ENCODE peak calls at places on chromosomes 11 and 22, in four cellular contexts. R is H1, X is glutamatergic neuron, A is endothelial cell. L is an unnamed sample.

GRCh38 chr22:48639896-48640732 is 1187.6 kb downstream of the BRD1 start:
- DNase-seq in R (no peak), X (no peak), A (no peak), L (no peak)

GRCh38 chr11:82906236-82906635 is 4.7 kb downstream of the DDIAS start:
- DNase-seq in X (no peak), A (no peak), R (no peak), L (no peak)

GRCh38 chr11:39209966-39210365 is 2249.5 kb downstream of the LRRC4C start:
- DNase-seq in A (no peak), X (no peak), R (no peak), L (no peak)

GRCh38 chr22:41596776-41597634 is 7.4 kb upstream of the PMM1 start:
- DNase-seq in R (peak), A (peak), X (peak), L (peak)

GRCh38 chr11:7622731-7623130 is 50.6 kb downstream of the CYB5R2 start:
- DNase-seq in R (no peak), X (no peak), A (no peak), L (no peak)

GRCh38 chr11:106379712-106380111 is 302.2 kb downstream of the AASDHPPT start:
- DNase-seq in R (no peak), X (no peak), A (no peak), L (no peak)

GRCh38 chr11:67280791-67281551 is 8.1 kb upstream of the ANKRD13D start:
- DNase-seq in A (no peak), X (peak), R (no peak), L (no peak)

GRCh38 chr11:70834277-70834940 is 418.0 kb downstream of the SHANK2 start:
- DNase-seq in R (no peak), X (no peak), A (no peak), L (no peak)

GRCh38 chr11:13721760-13722159 is 53.3 kb downstream of the FAR1 start:
- DNase-seq in X (no peak), A (no peak), R (no peak), L (no peak)

GRCh38 chr11:45475135-45475534 is 189.0 kb upstream of the SYT13 start:
- DNase-seq in A (no peak), X (no peak), R (no peak), L (no peak)

GRCh38 chr11:92834296-92835020 is 135.0 kb upstream of the MTNR1B start:
- DNase-seq in R (no peak), X (no peak), A (no peak), L (no peak)

GRCh38 chr11:19244621-19245020 is 3.9 kb upstream of the E2F8 start:
- DNase-seq in A (no peak), R (no peak), X (no peak), L (no peak)

GRCh38 chr11:117019871-117020270 is 78.4 kb downstream of the SIK3 start:
- DNase-seq in X (no peak), R (no peak), A (no peak), L (no peak)

GRCh38 chr22:43628253-43628649 is 183.9 kb downstream of the EFCAB6 start:
- DNase-seq in A (no peak), X (no peak), R (no peak), L (no peak)

GRCh38 chr11:13104619-13105236 is 95.6 kb downstream of the RASSF10 start:
- DNase-seq in X (no peak), R (no peak), A (no peak), L (no peak)

GRCh38 chr11:61581931-61582330 is 1.1 kb upstream of the SYT7 start:
- DNase-seq in X (no peak), A (no peak), R (no peak), L (no peak)

GRCh38 chr11:61580292-61580888 is 486 bp downstream of the SYT7 start:
- DNase-seq in R (no peak), A (peak), X (no peak), L (no peak)

GRCh38 chr11:61579398-61580291 is 1.2 kb downstream of the SYT7 start:
- DNase-seq in R (no peak), X (no peak), A (no peak), L (no peak)

GRCh38 chr11:61578819-61579218 is 2.1 kb downstream of the SYT7 start:
- DNase-seq in R (no peak), X (no peak), A (no peak), L (no peak)

DNA sequence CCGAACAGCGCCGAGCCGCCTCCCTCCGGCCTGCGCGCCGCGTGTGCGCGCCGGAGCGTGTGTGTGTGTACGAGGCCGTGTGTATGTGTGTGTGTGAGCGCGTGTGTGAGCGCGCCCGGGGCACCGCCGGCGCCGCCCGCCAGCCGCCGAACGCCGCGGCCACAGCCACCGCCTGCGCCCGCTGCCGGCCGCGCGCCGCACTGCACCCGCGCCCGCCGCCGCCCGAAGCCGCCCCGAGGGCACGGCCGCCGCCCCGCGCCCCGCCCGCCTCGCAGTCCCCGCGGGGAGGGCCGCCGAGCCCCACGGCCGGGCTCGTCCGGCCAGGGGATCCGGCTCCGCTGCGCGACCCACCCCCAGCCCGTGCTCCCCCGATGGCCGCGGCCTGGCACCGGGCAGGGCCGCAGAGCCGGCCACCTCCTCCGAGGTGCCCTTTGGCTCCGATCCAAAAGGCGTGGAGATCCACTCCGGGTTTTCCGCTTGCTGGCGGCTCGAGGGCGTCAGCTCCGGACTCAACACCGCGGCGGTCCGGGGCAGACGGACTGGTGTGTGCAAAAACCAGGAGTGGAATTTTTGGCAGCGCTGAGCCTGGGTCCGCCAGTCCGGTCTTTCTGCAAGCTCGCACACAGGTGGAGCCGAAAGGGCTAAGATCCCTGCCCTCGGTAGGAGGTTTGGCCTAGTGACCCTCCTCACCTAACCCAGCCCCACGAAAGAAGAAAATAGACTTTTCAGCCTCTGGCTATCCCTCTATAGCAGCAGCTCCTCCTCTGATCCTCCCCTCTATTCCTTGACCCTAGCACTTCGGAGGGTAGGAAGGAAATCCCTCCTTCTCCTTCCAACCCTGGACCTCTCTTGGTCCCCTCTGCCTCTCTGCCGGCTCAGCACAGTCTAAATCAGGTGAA is at the start of gene SYT7:
- DNase-seq in X (peak), A (peak), R (peak), L (peak)
- TF ChIP-seq CTCF in X (peak), A (peak), R (peak), L (no peak)

DNA sequence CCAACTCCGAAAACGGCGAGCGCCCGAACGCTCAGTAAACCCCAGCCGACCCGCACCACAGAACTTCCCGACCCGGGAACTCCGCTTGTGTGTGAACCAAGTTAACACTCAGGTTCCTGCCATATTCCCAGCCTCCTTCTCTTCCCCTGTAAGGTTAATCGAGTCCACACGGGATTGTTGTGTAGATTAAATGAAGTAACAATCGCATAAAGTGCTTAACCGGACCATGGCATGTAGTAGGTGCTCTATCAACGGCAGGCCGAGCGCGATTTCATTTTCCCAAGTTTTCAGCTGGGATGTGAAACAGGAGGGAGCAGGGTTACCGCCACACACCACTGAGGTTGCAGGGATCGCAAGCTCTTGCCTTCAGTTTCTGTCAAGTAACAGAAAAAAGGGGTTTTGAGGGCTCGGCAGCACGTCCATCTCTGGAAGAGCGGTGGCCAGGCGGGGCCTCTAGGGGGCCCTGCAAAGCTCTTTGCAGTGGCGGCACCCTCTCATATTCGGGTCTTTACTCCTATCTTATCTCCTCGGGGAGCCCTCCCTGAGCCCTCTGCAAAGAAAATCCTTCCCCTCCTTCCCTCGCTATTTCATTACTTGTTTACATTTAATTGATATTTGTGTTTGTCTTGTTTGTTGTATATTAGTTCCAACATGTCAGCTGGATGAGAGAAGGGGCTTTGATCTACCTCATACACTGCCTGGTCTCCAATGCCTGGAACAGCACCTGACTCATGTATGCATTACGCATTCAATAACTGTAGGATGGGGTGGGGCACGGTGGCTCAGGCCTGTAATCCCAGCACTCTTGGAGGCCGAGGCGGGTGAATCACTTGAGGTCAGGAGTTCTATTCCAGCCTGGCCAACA is 792 bp upstream of the PLEKHA7 start:
- DNase-seq in A (peak), X (peak), R (no peak), L (peak)
- TF ChIP-seq CTCF in A (peak), X (peak), R (peak), L (peak)

DNA sequence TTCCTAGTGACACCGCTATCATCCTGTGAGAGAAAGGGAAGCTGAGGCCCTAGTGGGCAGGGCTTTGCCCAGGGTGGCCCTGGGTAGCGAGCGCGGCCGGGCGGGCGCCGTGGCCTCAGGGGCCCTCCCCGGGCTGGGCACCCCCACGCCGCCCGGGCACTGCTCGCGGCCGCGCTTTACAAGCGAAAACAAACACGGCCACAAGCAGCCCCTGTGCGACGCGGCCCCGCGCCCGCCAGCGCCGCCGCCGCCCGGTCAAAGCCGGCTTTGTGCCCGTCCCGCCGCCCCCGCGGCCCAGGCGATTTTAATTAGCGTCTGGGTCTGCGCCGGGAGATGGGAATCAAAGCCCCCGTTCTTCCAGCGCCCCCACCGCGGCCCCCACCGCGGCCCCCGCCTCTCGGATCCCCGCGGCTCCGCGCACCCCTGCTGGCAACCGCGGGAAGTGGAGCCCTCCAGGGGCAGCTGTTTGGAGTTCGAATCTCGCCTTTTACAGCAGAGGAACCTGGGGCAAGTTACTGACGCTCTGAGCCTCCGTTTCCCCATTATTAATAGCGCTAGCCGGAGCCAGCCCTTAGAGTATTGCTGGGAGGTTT is 47.9 kb downstream of the CHRDL2 start:
- DNase-seq in A (peak), X (peak), R (no peak), L (peak)
- TF ChIP-seq CTCF in A (peak), X (peak), R (peak), L (peak)

GRCh38 chr11:118236170-118236569 is 11.4 kb upstream of the JAML start:
- DNase-seq in X (no peak), A (no peak), R (no peak), L (no peak)

GRCh38 chr11:118230088-118230487 is 5.3 kb upstream of the JAML start:
- DNase-seq in A (no peak), X (no peak), R (no peak), L (no peak)

GRCh38 chr11:118234833-118235232 is 10.0 kb upstream of the JAML start:
- DNase-seq in R (no peak), A (no peak), X (no peak), L (no peak)

GRCh38 chr11:118232659-118233058 is 7.8 kb upstream of the JAML start:
- DNase-seq in A (no peak), R (no peak), X (no peak), L (no peak)

GRCh38 chr11:118233377-118233776 is 8.6 kb upstream of the JAML start:
- DNase-seq in A (no peak), X (no peak), R (no peak), L (no peak)
- TF ChIP-seq CTCF in A (no peak), X (no peak), R (no peak), L (no peak)